ENCODE peak calls at places on chromosomes 3 and 15, in six cellular contexts. E is SK-N-SH, Y is astrocyte of the cerebellum, A is dorsolateral prefrontal cortex, H is mammary epithelial cell, O is nephron progenitor cell. W is an unnamed sample.

GRCh38 chr15:41978534-41978933 is 6.2 kb upstream of the EHD4 start:
- DNase-seq in E (no peak), Y (no peak), A (no peak), H (no peak), O (no peak), W (no peak)

GRCh38 chr3:5520237-5520636 is 332.7 kb downstream of the EDEM1 start:
- DNase-seq in E (no peak), Y (no peak), A (no peak), H (no peak), O (no peak), W (no peak)

GRCh38 chr3:196288141-196288460 is 575 bp upstream of the PCYT1A start:
- DNase-seq in E (no peak), Y (no peak), A (no peak), H (no peak), O (no peak), W (no peak)

GRCh38 chr3:100030346-100030745 is 84.0 kb downstream of the FILIP1L start:
- DNase-seq in E (no peak), Y (no peak), A (no peak), H (peak), O (no peak), W (no peak)

GRCh38 chr3:28980131-28980530 is 300.7 kb upstream of the RBMS3 start:
- DNase-seq in E (no peak), Y (no peak), A (no peak), H (no peak), O (no peak), W (no peak)

GRCh38 chr3:133986302-133986701 is 43.4 kb downstream of the SLCO2A1 start:
- DNase-seq in E (no peak), Y (no peak), A (no peak), H (no peak), O (no peak), W (no peak)

GRCh38 chr3:29420106-29420505 is 139.2 kb downstream of the RBMS3 start:
- DNase-seq in E (no peak), Y (no peak), A (no peak), H (no peak), O (no peak), W (no peak)

GRCh38 chr3:45771831-45772230 is 24.5 kb downstream of the SLC6A20 start:
- DNase-seq in E (no peak), Y (no peak), A (no peak), H (no peak), O (no peak), W (no peak)

GRCh38 chr3:194130807-194131589 is 5.0 kb upstream of the HES1 start:
- DNase-seq in E (no peak), Y (peak), A (no peak), H (peak), O (peak), W (no peak)

GRCh38 chr3:129793947-129794318 is 99.6 kb downstream of the TMCC1 start:
- DNase-seq in E (peak), Y (no peak), A (no peak), H (peak), O (peak), W (peak)

GRCh38 chr3:111845996-111846395 is 13.1 kb upstream of the PHLDB2 start:
- DNase-seq in E (no peak), Y (no peak), A (no peak), H (no peak), O (no peak), W (no peak)

GRCh38 chr3:51955893-51956770 is 951 bp downstream of the GPR62 start:
- DNase-seq in E (peak), Y (no peak), A (no peak), H (peak), O (peak), W (no peak)

GRCh38 chr3:121958801-121959200 is 63.2 kb downstream of the ILDR1 start:
- DNase-seq in E (no peak), Y (no peak), A (no peak), H (no peak), O (no peak), W (no peak)

GRCh38 chr15:85475317-85475701 is 94.9 kb downstream of the AKAP13 start:
- DNase-seq in E (no peak), Y (no peak), A (no peak), H (no peak), O (no peak), W (no peak)

GRCh38 chr15:88077249-88077810 is 179.2 kb downstream of the NTRK3 start:
- DNase-seq in E (no peak), Y (no peak), A (no peak), H (peak), O (no peak), W (no peak)

GRCh38 chr3:59064276-59064675 is 14.5 kb upstream of the CFAP20DC start:
- DNase-seq in E (no peak), Y (no peak), A (no peak), H (no peak), O (no peak), W (no peak)
- TF ChIP-seq CTCF in E (no peak), Y (no peak), A (no peak), H (peak), O (no peak), W (no peak)

GRCh38 chr3:146148468-146148931 is 12.5 kb downstream of the PLOD2 start:
- DNase-seq in E (no peak), Y (no peak), A (no peak), H (no peak), O (no peak), W (no peak)
- TF ChIP-seq CTCF in E (no peak), Y (peak), A (no peak), H (peak), O (no peak), W (no peak)

DNA sequence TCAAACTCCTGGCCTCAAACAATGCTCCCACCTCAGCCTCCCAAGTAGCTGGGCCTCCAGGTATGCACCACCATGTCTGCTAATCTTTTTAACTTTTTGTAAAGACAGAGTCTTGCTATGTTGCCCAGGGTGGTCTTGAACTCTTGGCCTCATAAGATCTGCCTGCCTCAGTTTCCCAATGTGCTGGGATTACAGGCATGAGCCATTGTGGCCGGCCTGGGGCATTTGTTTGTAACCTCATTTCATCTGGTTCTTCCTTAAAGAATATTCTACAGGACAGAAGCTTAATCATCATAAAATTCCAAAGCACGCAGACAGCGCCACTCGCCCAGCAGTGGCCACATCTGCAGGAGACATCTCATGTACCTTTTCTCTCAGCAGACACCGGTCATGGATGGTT is 23.6 kb upstream of the CYFIP1 start:
- DNase-seq in E (no peak), Y (no peak), A (no peak), H (no peak), O (no peak), W (no peak)
- TF ChIP-seq CTCF in E (no peak), Y (no peak), A (no peak), H (peak), O (no peak), W (peak)

GRCh38 chr15:63016234-63016633 is 26.3 kb upstream of the TPM1 start:
- DNase-seq in E (no peak), Y (no peak), A (no peak), H (no peak), O (no peak), W (no peak)
- TF ChIP-seq CTCF in E (no peak), Y (no peak), A (no peak), H (no peak), O (no peak), W (no peak)

GRCh38 chr15:92142242-92143232 is 251.1 kb upstream of the ST8SIA2 start:
- DNase-seq in E (no peak), Y (no peak), A (no peak), H (no peak), O (no peak), W (no peak)
- TF ChIP-seq CTCF in E (no peak), Y (no peak), A (no peak), H (no peak), O (no peak), W (no peak)

DNA sequence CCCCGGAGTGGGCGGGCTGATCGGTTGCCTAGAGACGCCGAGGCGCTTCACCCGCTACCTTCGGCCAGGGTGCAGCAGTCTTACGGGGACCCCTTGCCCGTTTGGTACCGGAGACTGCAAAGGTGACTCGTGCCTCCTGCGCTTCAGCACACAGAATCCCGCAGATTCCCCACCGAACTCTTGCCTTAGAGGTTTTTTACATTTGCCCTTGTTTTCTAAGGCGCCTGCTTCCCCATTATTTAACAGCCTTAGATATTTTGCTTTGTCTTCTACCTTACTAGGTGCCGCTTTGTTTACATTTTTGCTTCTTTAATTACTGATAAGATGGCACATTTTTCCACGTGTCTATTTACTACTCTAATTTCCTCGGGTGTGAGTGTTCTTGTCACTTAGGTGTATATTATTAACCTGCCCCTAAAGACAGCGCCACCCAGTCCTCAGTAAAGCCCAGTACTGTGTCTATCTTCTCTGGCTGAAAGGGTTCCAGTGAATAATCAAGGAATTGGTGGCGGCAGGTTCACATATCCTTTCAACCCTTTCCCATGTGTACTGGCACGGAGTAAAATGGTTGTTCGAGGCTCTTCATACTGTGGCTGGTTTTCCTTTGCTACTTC is 563 bp upstream of the CEP152 start:
- DNase-seq in E (no peak), Y (no peak), A (no peak), H (no peak), O (no peak), W (peak)
- TF ChIP-seq CTCF in E (peak), Y (peak), A (no peak), H (peak), O (no peak), W (peak)